ENCODE peak calls at places on chromosomes 11 and 22, in four cellular contexts. One of them, this sample, is unnamed. For H3K4me1, the result is how much of the 10 kb centered on the place peaks cover.

GRCh38 chr11:131246589-131247164 is 123.7 kb upstream of the NTM start:
- DNase-seq in GM23338: peak
- DNase-seq in SK-N-SH: peak
- DNase-seq in K562: peak
- DNase-seq in this sample: no peak

GRCh38 chr11:26867286-26867685 is 126.6 kb upstream of the FIBIN start:
- DNase-seq in K562: no peak
- DNase-seq in SK-N-SH: no peak
- DNase-seq in GM23338: no peak
- DNase-seq in this sample: no peak

GRCh38 chr22:27133951-27134664 is 476.7 kb downstream of the MIAT start:
- DNase-seq in K562: peak
- DNase-seq in SK-N-SH: no peak
- DNase-seq in GM23338: no peak
- DNase-seq in this sample: no peak

GRCh38 chr22:48948575-48949170 is 879.0 kb downstream of the BRD1 start:
- DNase-seq in K562: no peak
- DNase-seq in GM23338: no peak
- DNase-seq in SK-N-SH: no peak
- DNase-seq in this sample: no peak

GRCh38 chr11:69210660-69211035 is 54.9 kb downstream of the SMIM38 start:
- DNase-seq in SK-N-SH: no peak
- DNase-seq in K562: no peak
- DNase-seq in GM23338: no peak
- DNase-seq in this sample: no peak

GRCh38 chr11:32602657-32603410 is 19.2 kb downstream of the EIF3M start:
- DNase-seq in SK-N-SH: no peak
- DNase-seq in K562: no peak
- DNase-seq in GM23338: no peak
- DNase-seq in this sample: no peak

GRCh38 chr22:41857160-41857859 is 24.4 kb downstream of the SREBF2 start:
- DNase-seq in GM23338: peak
- DNase-seq in K562: peak
- DNase-seq in SK-N-SH: peak
- DNase-seq in this sample: peak

GRCh38 chr11:124473476-124473875 is 28.0 kb upstream of the OR8B8 start:
- DNase-seq in GM23338: no peak
- DNase-seq in K562: no peak
- DNase-seq in SK-N-SH: no peak
- DNase-seq in this sample: no peak

GRCh38 chr11:3037041-3037944 is 19.9 kb downstream of the CARS1 start:
- DNase-seq in K562: peak
- DNase-seq in GM23338: peak
- DNase-seq in SK-N-SH: peak
- DNase-seq in this sample: peak

GRCh38 chr11:123518496-123519054 is 88.5 kb downstream of the GRAMD1B start:
- DNase-seq in SK-N-SH: no peak
- DNase-seq in K562: no peak
- DNase-seq in GM23338: no peak
- DNase-seq in this sample: no peak

GRCh38 chr11:23278121-23278520 is 417.8 kb upstream of the CCDC179 start:
- DNase-seq in GM23338: no peak
- DNase-seq in SK-N-SH: no peak
- DNase-seq in K562: no peak
- DNase-seq in this sample: no peak

GRCh38 chr11:130516175-130516867 is 67.9 kb downstream of the ADAMTS15 start:
- DNase-seq in K562: no peak
- DNase-seq in GM23338: peak
- DNase-seq in SK-N-SH: no peak
- DNase-seq in this sample: no peak

GRCh38 chr11:33753304-33753703 is 17.1 kb upstream of the CD59 start:
- DNase-seq in GM23338: no peak
- DNase-seq in SK-N-SH: no peak
- DNase-seq in K562: no peak
- DNase-seq in this sample: no peak

GRCh38 chr22:46001426-46002106 is 24.6 kb upstream of the WNT7B start:
- DNase-seq in GM23338: no peak
- DNase-seq in K562: no peak
- DNase-seq in SK-N-SH: no peak
- DNase-seq in this sample: no peak

GRCh38 chr22:37351268-37351667 is 69.0 kb downstream of the CYTH4 start:
- DNase-seq in GM23338: no peak
- DNase-seq in K562: no peak
- DNase-seq in SK-N-SH: no peak
- DNase-seq in this sample: no peak

GRCh38 chr11:15852179-15852578 is 504.2 kb downstream of the SOX6 start:
- DNase-seq in SK-N-SH: no peak
- DNase-seq in K562: peak
- DNase-seq in GM23338: peak
- DNase-seq in this sample: peak

GRCh38 chr11:17798253-17798652 is 63.7 kb downstream of the KCNC1 start:
- DNase-seq in K562: no peak
- DNase-seq in GM23338: no peak
- DNase-seq in SK-N-SH: no peak
- DNase-seq in this sample: no peak

GRCh38 chr11:60303661-60304060 is 23.2 kb downstream of the MS4A4A start:
- DNase-seq in SK-N-SH: no peak
- DNase-seq in K562: no peak
- DNase-seq in GM23338: no peak
- DNase-seq in this sample: no peak

GRCh38 chr11:111960916-111961315 is 23.8 kb downstream of the DIXDC1 start:
- DNase-seq in GM23338: peak
- DNase-seq in K562: no peak
- DNase-seq in SK-N-SH: no peak
- DNase-seq in this sample: no peak

GRCh38 chr11:75347781-75348613 is 3.5 kb downstream of the ARRB1 start:
- DNase-seq in K562: no peak
- DNase-seq in GM23338: no peak
- DNase-seq in SK-N-SH: peak
- DNase-seq in this sample: no peak

GRCh38 chr22:46030241-46030880 is 53.4 kb upstream of the WNT7B start:
- DNase-seq in K562: no peak
- DNase-seq in SK-N-SH: no peak
- DNase-seq in GM23338: no peak
- DNase-seq in this sample: no peak

GRCh38 chr11:69685348-69685747 is 10.2 kb upstream of the LTO1 start:
- DNase-seq in K562: no peak
- DNase-seq in GM23338: no peak
- DNase-seq in SK-N-SH: no peak
- DNase-seq in this sample: no peak

GRCh38 chr11:120556841-120557240 is 45.3 kb downstream of the GRIK4 start:
- DNase-seq in K562: no peak
- DNase-seq in GM23338: no peak
- DNase-seq in SK-N-SH: no peak
- DNase-seq in this sample: no peak

GRCh38 chr11:93906486-93906885 is 56.1 kb upstream of the VSTM5 start:
- DNase-seq in K562: no peak
- DNase-seq in GM23338: no peak
- DNase-seq in SK-N-SH: no peak
- DNase-seq in this sample: no peak

GRCh38 chr11:66325140-66325754 is 8.4 kb upstream of the CD248 start:
- DNase-seq in K562: no peak
- DNase-seq in SK-N-SH: peak
- DNase-seq in GM23338: no peak
- DNase-seq in this sample: no peak

GRCh38 chr22:22716136-22716535 is 71.7 kb downstream of the GGTLC2 start:
- DNase-seq in GM23338: no peak
- DNase-seq in K562: no peak
- DNase-seq in SK-N-SH: no peak
- DNase-seq in this sample: no peak

GRCh38 chr11:1854949-1855885 is 2.3 kb downstream of the LSP1 start:
- DNase-seq in GM23338: no peak
- DNase-seq in SK-N-SH: no peak
- DNase-seq in K562: peak
- DNase-seq in this sample: no peak

GRCh38 chr11:128772814-128773213 is 78.9 kb downstream of the FLI1 start:
- DNase-seq in K562: no peak
- DNase-seq in SK-N-SH: no peak
- DNase-seq in GM23338: no peak
- DNase-seq in this sample: no peak

GRCh38 chr11:107921997-107922396 is 6.3 kb upstream of the RAB39A start:
- DNase-seq in GM23338: no peak
- DNase-seq in K562: no peak
- DNase-seq in SK-N-SH: no peak
- DNase-seq in this sample: no peak

GRCh38 chr11:61149624-61150615 is 11.3 kb downstream of the VPS37C start:
- DNase-seq in GM23338: peak
- DNase-seq in K562: peak
- DNase-seq in SK-N-SH: no peak
- DNase-seq in this sample: no peak

GRCh38 chr11:7689239-7689638 is 15.9 kb upstream of the CYB5R2 start:
- DNase-seq in GM23338: no peak
- DNase-seq in SK-N-SH: no peak
- DNase-seq in K562: no peak
- DNase-seq in this sample: no peak

DNA sequence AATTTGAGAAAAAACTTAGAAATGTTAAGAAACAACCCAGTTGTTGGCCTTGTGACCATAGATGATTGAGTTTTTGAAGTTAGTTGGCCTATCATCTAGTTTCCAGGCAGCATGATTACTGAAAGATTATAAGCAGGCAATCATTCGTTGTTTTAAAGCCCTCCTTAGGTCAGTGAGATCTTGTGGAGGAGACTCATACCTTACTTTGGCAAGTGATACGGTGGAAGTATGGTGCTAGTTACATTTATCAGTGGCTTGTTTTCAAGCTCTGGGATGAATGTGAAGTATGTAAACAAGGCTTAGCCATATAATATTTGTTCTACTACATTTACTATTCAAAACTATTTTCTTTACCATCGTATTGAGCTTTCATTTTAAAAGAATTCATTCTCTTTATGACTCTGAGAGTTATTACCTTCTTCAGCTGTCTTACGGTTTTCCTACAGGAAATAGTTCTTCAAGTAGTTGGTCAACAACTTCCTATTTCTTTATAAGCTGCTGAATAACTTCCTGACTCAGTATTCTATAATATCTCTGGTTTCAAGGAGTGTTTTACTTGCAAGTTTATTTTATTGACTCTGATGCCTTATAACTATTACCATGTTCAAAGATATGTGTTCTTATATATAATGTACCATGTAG is 7.3 kb downstream of the YAP1 start:
- DNase-seq in GM23338: no peak
- DNase-seq in SK-N-SH: no peak
- DNase-seq in K562: no peak
- DNase-seq in this sample: no peak
- TF ChIP-seq POLR2AphosphoS5 in GM23338: no peak
- TF ChIP-seq POLR2AphosphoS5 in SK-N-SH: no peak
- TF ChIP-seq POLR2AphosphoS5 in K562: no peak
- TF ChIP-seq POLR2AphosphoS5 in this sample: no peak

GRCh38 chr11:12222099-12222751 is 111.8 kb downstream of the MICAL2 start:
- DNase-seq in SK-N-SH: no peak
- DNase-seq in K562: no peak
- DNase-seq in GM23338: no peak
- DNase-seq in this sample: no peak
- H3K4me1 ChIP-seq in SK-N-SH: under half
- H3K4me1 ChIP-seq in K562: under half
- H3K4me1 ChIP-seq in GM23338: under half
- H3K4me1 ChIP-seq in this sample: under half

DNA sequence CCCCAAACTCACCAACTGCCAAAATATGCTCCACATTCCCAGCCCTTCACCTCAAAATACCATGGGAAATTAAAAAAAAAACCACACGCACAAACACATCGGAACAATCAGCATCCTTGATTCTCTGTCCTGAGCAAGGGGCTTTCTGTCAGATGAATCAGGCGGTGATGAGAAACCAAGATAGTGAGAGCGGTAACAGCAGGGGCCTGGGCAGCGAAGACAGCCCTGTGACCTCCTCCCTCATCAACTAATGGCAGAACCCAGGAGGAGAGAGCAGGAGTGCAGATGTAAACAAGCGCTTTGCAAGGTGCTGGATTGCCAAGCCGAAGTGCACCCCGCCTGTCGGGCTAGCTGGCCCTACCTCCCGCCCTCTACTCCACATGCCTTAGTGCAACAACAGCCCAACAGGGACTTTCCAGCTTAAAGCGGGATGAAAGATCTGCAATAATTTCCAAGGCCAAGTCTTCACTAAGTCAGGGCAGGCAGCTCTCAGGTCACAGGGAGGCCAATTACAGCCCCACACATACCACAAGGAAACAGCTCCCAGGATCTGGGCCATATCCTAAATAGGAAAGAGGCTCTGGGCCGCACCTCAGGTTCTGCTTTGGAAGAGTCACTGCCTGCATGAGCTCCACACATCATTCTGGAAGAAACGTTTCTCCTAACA is 72.2 kb upstream of the BID start:
- DNase-seq in SK-N-SH: peak
- DNase-seq in K562: no peak
- DNase-seq in GM23338: no peak
- DNase-seq in this sample: no peak
- TF ChIP-seq REST in SK-N-SH: no peak
- TF ChIP-seq REST in K562: no peak
- TF ChIP-seq REST in GM23338: no peak
- TF ChIP-seq REST in this sample: no peak

GRCh38 chr11:13276852-13277718 is 505 bp upstream of the BMAL1 start:
- DNase-seq in K562: peak
- DNase-seq in SK-N-SH: peak
- DNase-seq in GM23338: peak
- DNase-seq in this sample: peak
- TF ChIP-seq POLR2AphosphoS5 in K562: no peak
- TF ChIP-seq POLR2AphosphoS5 in SK-N-SH: peak
- TF ChIP-seq POLR2AphosphoS5 in GM23338: peak
- TF ChIP-seq POLR2AphosphoS5 in this sample: peak

GRCh38 chr11:116707250-116707649 is 65.5 kb downstream of the BUD13 start:
- DNase-seq in GM23338: peak
- DNase-seq in K562: no peak
- DNase-seq in SK-N-SH: no peak
- DNase-seq in this sample: no peak

GRCh38 chr11:116707746-116708145 is 65.0 kb downstream of the BUD13 start:
- DNase-seq in K562: no peak
- DNase-seq in GM23338: no peak
- DNase-seq in SK-N-SH: no peak
- DNase-seq in this sample: no peak

GRCh38 chr11:116710762-116711161 is 62.0 kb downstream of the BUD13 start:
- DNase-seq in K562: no peak
- DNase-seq in GM23338: no peak
- DNase-seq in SK-N-SH: no peak
- DNase-seq in this sample: no peak

GRCh38 chr11:116712428-116712827 is 60.4 kb downstream of the BUD13 start:
- DNase-seq in GM23338: no peak
- DNase-seq in K562: no peak
- DNase-seq in SK-N-SH: no peak
- DNase-seq in this sample: no peak

GRCh38 chr11:116709970-116710369 is 62.8 kb downstream of the BUD13 start:
- DNase-seq in K562: no peak
- DNase-seq in SK-N-SH: no peak
- DNase-seq in GM23338: peak
- DNase-seq in this sample: no peak
- H3K4me1 ChIP-seq in K562: under half
- H3K4me1 ChIP-seq in SK-N-SH: under half
- H3K4me1 ChIP-seq in GM23338: under half
- H3K4me1 ChIP-seq in this sample: under half

GRCh38 chr22:33895444-33895843 is 24.8 kb downstream of the LARGE1 start:
- DNase-seq in K562: no peak
- DNase-seq in SK-N-SH: no peak
- DNase-seq in GM23338: no peak
- DNase-seq in this sample: no peak
- TF ChIP-seq REST in K562: no peak
- TF ChIP-seq REST in SK-N-SH: no peak
- TF ChIP-seq REST in GM23338: no peak
- TF ChIP-seq REST in this sample: no peak